ENCODE peak calls at places on chromosomes 5 and 9, in ten cellular contexts. One of them, this sample, is unnamed.
A peak's percentile ranks its signal among the peaks of the same experiment; 100 is the strongest.

GRCh38 chr9:114720296-114720695 is 38.3 kb upstream of the TEX48 start:
- DNase-seq in IMR-90: peak; percentile 18
- DNase-seq in C1 segment of cervical spinal cord: no peak
- DNase-seq in cardiac muscle cell: peak; percentile 5
- DNase-seq in T-helper 1 cell: no peak
- DNase-seq in stimulated activated CD4-positive, alpha-beta T cell treated with anti-CD3 and anti-CD28 coated beads, Interleukin-4, amount 100 ng/mL, for 24 hours: no peak
- DNase-seq in naive B cell: no peak
- DNase-seq in LHCN-M2: peak; percentile 44
- DNase-seq in activated CD4-positive, alpha-beta T cell treated with anti-CD3 and anti-CD28 coated beads for 36 hours: no peak
- DNase-seq in esophagus squamous epithelium: no peak
- DNase-seq in this sample: no peak

GRCh38 chr9:135794361-135794885 is 92.4 kb downstream of the KCNT1 start:
- DNase-seq in IMR-90: no peak
- DNase-seq in C1 segment of cervical spinal cord: no peak
- DNase-seq in cardiac muscle cell: no peak
- DNase-seq in T-helper 1 cell: no peak
- DNase-seq in stimulated activated CD4-positive, alpha-beta T cell treated with anti-CD3 and anti-CD28 coated beads, Interleukin-4, amount 100 ng/mL, for 24 hours: no peak
- DNase-seq in naive B cell: no peak
- DNase-seq in LHCN-M2: no peak
- DNase-seq in activated CD4-positive, alpha-beta T cell treated with anti-CD3 and anti-CD28 coated beads for 36 hours: no peak
- DNase-seq in esophagus squamous epithelium: no peak
- DNase-seq in this sample: no peak

GRCh38 chr5:80125962-80126480 is 90.9 kb downstream of the THBS4 start:
- DNase-seq in IMR-90: peak; percentile 48
- DNase-seq in C1 segment of cervical spinal cord: no peak
- DNase-seq in cardiac muscle cell: peak; percentile 60
- DNase-seq in T-helper 1 cell: no peak
- DNase-seq in stimulated activated CD4-positive, alpha-beta T cell treated with anti-CD3 and anti-CD28 coated beads, Interleukin-4, amount 100 ng/mL, for 24 hours: peak; percentile 46
- DNase-seq in naive B cell: no peak
- DNase-seq in LHCN-M2: peak; percentile 96
- DNase-seq in activated CD4-positive, alpha-beta T cell treated with anti-CD3 and anti-CD28 coated beads for 36 hours: peak; percentile 33
- DNase-seq in esophagus squamous epithelium: no peak
- DNase-seq in this sample: no peak

GRCh38 chr9:137312852-137313325 is 10.8 kb upstream of the NRARP start:
- DNase-seq in IMR-90: no peak
- DNase-seq in C1 segment of cervical spinal cord: no peak
- DNase-seq in cardiac muscle cell: no peak
- DNase-seq in T-helper 1 cell: no peak
- DNase-seq in stimulated activated CD4-positive, alpha-beta T cell treated with anti-CD3 and anti-CD28 coated beads, Interleukin-4, amount 100 ng/mL, for 24 hours: no peak
- DNase-seq in naive B cell: no peak
- DNase-seq in LHCN-M2: no peak
- DNase-seq in activated CD4-positive, alpha-beta T cell treated with anti-CD3 and anti-CD28 coated beads for 36 hours: no peak
- DNase-seq in esophagus squamous epithelium: no peak
- DNase-seq in this sample: peak; percentile 26

GRCh38 chr9:134466869-134467616 is 140.8 kb downstream of the RXRA start:
- DNase-seq in IMR-90: no peak
- DNase-seq in C1 segment of cervical spinal cord: no peak
- DNase-seq in cardiac muscle cell: no peak
- DNase-seq in T-helper 1 cell: no peak
- DNase-seq in stimulated activated CD4-positive, alpha-beta T cell treated with anti-CD3 and anti-CD28 coated beads, Interleukin-4, amount 100 ng/mL, for 24 hours: no peak
- DNase-seq in naive B cell: no peak
- DNase-seq in LHCN-M2: no peak
- DNase-seq in activated CD4-positive, alpha-beta T cell treated with anti-CD3 and anti-CD28 coated beads for 36 hours: no peak
- DNase-seq in esophagus squamous epithelium: no peak
- DNase-seq in this sample: no peak

GRCh38 chr5:128036961-128037360 is 46.6 kb upstream of the SLC12A2 start:
- DNase-seq in IMR-90: peak; percentile 11
- DNase-seq in C1 segment of cervical spinal cord: no peak
- DNase-seq in cardiac muscle cell: peak; percentile 60
- DNase-seq in T-helper 1 cell: no peak
- DNase-seq in stimulated activated CD4-positive, alpha-beta T cell treated with anti-CD3 and anti-CD28 coated beads, Interleukin-4, amount 100 ng/mL, for 24 hours: no peak
- DNase-seq in naive B cell: no peak
- DNase-seq in LHCN-M2: no peak
- DNase-seq in activated CD4-positive, alpha-beta T cell treated with anti-CD3 and anti-CD28 coated beads for 36 hours: no peak
- DNase-seq in esophagus squamous epithelium: no peak
- DNase-seq in this sample: no peak

GRCh38 chr9:79104951-79105350 is 466.8 kb upstream of the TLE4 start:
- DNase-seq in IMR-90: no peak
- DNase-seq in C1 segment of cervical spinal cord: no peak
- DNase-seq in cardiac muscle cell: no peak
- DNase-seq in T-helper 1 cell: no peak
- DNase-seq in stimulated activated CD4-positive, alpha-beta T cell treated with anti-CD3 and anti-CD28 coated beads, Interleukin-4, amount 100 ng/mL, for 24 hours: no peak
- DNase-seq in naive B cell: no peak
- DNase-seq in LHCN-M2: no peak
- DNase-seq in activated CD4-positive, alpha-beta T cell treated with anti-CD3 and anti-CD28 coated beads for 36 hours: no peak
- DNase-seq in esophagus squamous epithelium: no peak
- DNase-seq in this sample: no peak

GRCh38 chr5:111383288-111383970 is 128.9 kb downstream of the STARD4 start:
- DNase-seq in IMR-90: peak; percentile 42
- DNase-seq in C1 segment of cervical spinal cord: no peak
- DNase-seq in cardiac muscle cell: peak; percentile 17
- DNase-seq in T-helper 1 cell: no peak
- DNase-seq in stimulated activated CD4-positive, alpha-beta T cell treated with anti-CD3 and anti-CD28 coated beads, Interleukin-4, amount 100 ng/mL, for 24 hours: no peak
- DNase-seq in naive B cell: no peak
- DNase-seq in LHCN-M2: no peak
- DNase-seq in activated CD4-positive, alpha-beta T cell treated with anti-CD3 and anti-CD28 coated beads for 36 hours: no peak
- DNase-seq in esophagus squamous epithelium: no peak
- DNase-seq in this sample: no peak

GRCh38 chr9:113274474-113275146 is 762 bp downstream of the CDC26 start:
- DNase-seq in IMR-90: peak; percentile 64
- DNase-seq in C1 segment of cervical spinal cord: no peak
- DNase-seq in cardiac muscle cell: peak; percentile 70
- DNase-seq in T-helper 1 cell: no peak
- DNase-seq in stimulated activated CD4-positive, alpha-beta T cell treated with anti-CD3 and anti-CD28 coated beads, Interleukin-4, amount 100 ng/mL, for 24 hours: peak; percentile 54
- DNase-seq in naive B cell: peak; percentile 55
- DNase-seq in LHCN-M2: peak; percentile 58
- DNase-seq in activated CD4-positive, alpha-beta T cell treated with anti-CD3 and anti-CD28 coated beads for 36 hours: peak; percentile 28
- DNase-seq in esophagus squamous epithelium: no peak
- DNase-seq in this sample: no peak